ENCODE peak calls at places on chromosomes 16 and 17, in ten cellular contexts. A is right cardiac atrium; Z is fibroblast of lung; C is AG04450; U is breast epithelium; F is CD8-positive, alpha-beta memory T cell; L is ovary; D is right lobe of liver; Y is adipocyte; V is left ventricle myocardium inferior. Q is an unnamed sample.
A peak's percentile ranks its signal among the peaks of the same experiment; 100 is the strongest.

GRCh38 chr16:64455275-64455674 is 666.6 kb downstream of the CDH11 start:
- DNase-seq in A (no peak), Z (peak; percentile 66), C (no peak), U (no peak), F (no peak), L (no peak), D (no peak), Y (peak; percentile 58), V (no peak), Q (no peak)

GRCh38 chr16:67391424-67392300 is 1.6 kb downstream of the TPPP3 start:
- DNase-seq in A (peak; percentile 48), Z (no peak), C (no peak), U (no peak), F (no peak), L (peak; percentile 43), D (no peak), Y (no peak), V (no peak), Q (peak; percentile 41)

GRCh38 chr16:2824626-2825025 is 5.5 kb upstream of the ZG16B start:
- DNase-seq in A (no peak), Z (no peak), C (no peak), U (no peak), F (no peak), L (no peak), D (peak; percentile 30), Y (no peak), V (no peak), Q (no peak)

GRCh38 chr16:24844101-24845030 is 1.4 kb upstream of the SLC5A11 start:
- DNase-seq in A (no peak), Z (no peak), C (no peak), U (no peak), F (no peak), L (no peak), D (no peak), Y (no peak), V (no peak), Q (peak; percentile 18)

GRCh38 chr17:47967607-47968252 is 3.2 kb upstream of the CDK5RAP3 start:
- DNase-seq in A (no peak), Z (peak; percentile 69), C (peak; percentile 38), U (no peak), F (no peak), L (peak; percentile 52), D (no peak), Y (peak; percentile 66), V (no peak), Q (peak; percentile 84)

GRCh38 chr16:4239682-4240175 is 2.2 kb downstream of the SRL start:
- DNase-seq in A (no peak), Z (no peak), C (no peak), U (no peak), F (no peak), L (no peak), D (no peak), Y (no peak), V (no peak), Q (no peak)

GRCh38 chr17:79549111-79549915 is 61.5 kb downstream of the RBFOX3 start:
- DNase-seq in A (no peak), Z (no peak), C (no peak), U (no peak), F (no peak), L (no peak), D (peak; percentile 43), Y (no peak), V (no peak), Q (no peak)

GRCh38 chr17:16988749-16989229 is 16.9 kb upstream of the TNFRSF13B start:
- DNase-seq in A (no peak), Z (no peak), C (no peak), U (peak; percentile 34), F (no peak), L (no peak), D (no peak), Y (no peak), V (no peak), Q (no peak)

GRCh38 chr17:17758443-17758842 is 77.2 kb downstream of the RAI1 start:
- DNase-seq in A (no peak), Z (no peak), C (no peak), U (no peak), F (no peak), L (no peak), D (no peak), Y (no peak), V (no peak), Q (no peak)

GRCh38 chr16:58513874-58514273 is 1.4 kb upstream of the SETD6 start:
- DNase-seq in A (no peak), Z (no peak), C (no peak), U (no peak), F (no peak), L (no peak), D (no peak), Y (peak; percentile 17), V (no peak), Q (no peak)

GRCh38 chr17:74792586-74792985 is 16.4 kb upstream of the NAT9 start:
- DNase-seq in A (no peak), Z (no peak), C (no peak), U (no peak), F (no peak), L (no peak), D (no peak), Y (no peak), V (no peak), Q (no peak)

DNA sequence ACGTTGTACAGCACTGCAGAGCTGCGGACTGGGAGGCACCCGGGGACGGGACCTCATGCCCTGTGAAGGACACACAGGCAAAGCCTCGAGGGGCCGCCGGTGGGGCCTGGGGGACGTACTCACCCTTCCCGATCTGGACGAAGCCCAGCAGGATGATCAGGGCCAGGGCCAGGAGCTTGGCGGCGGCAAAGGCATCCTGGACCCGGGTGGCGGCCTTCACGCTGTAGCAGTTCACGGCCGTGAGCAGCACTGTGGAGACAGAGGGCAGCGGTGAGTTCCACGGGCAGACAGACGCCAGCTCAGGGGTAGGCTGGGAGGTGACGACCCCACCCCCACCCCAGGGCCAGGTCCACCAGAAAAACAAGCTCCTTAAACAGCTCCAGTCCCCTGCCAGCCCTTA is 17.7 kb downstream of the SLC7A5 start:
- DNase-seq in A (peak; percentile 12), Z (no peak), C (no peak), U (no peak), F (no peak), L (peak; percentile 32), D (peak; percentile 66), Y (no peak), V (no peak), Q (peak; percentile 0)
- H3K4me3 ChIP-seq in A (no peak overlapping the region), Z (no peak overlapping the region), C (no peak overlapping the region), U (no peak overlapping the region), F (no peak overlapping the region), L (no peak overlapping the region), D (no peak overlapping the region), Y (no peak overlapping the region), V (no peak overlapping the region), Q (no peak overlapping the region)

GRCh38 chr16:30582611-30583340 is 2.7 kb downstream of the ZNF785 start:
- DNase-seq in A (no peak), Z (no peak), C (no peak), U (no peak), F (no peak), L (peak; percentile 32), D (no peak), Y (no peak), V (no peak), Q (no peak)

GRCh38 chr16:30585400-30586191 is at the start of gene ZNF785:
- DNase-seq in A (peak; percentile 97), Z (peak; percentile 99), C (peak; percentile 96), U (peak; percentile 96), F (peak; percentile 94), L (peak; percentile 96), D (peak; percentile 96), Y (peak; percentile 99), V (peak; percentile 94), Q (peak; percentile 100)

GRCh38 chr16:30585022-30585399 is 486 bp downstream of the ZNF785 start:
- DNase-seq in A (peak; percentile 24), Z (peak; percentile 14), C (no peak), U (no peak), F (no peak), L (no peak), D (no peak), Y (no peak), V (no peak), Q (peak; percentile 53)

GRCh38 chr16:30581462-30581861 is 4.0 kb downstream of the ZNF785 start:
- DNase-seq in A (no peak), Z (no peak), C (no peak), U (no peak), F (no peak), L (peak; percentile 41), D (no peak), Y (no peak), V (no peak), Q (no peak)
- H3K9me3 ChIP-seq in A (no peaks in the 10 kb centered on the region), Z (no peaks in the 10 kb centered on the region), C (peaks cover 5% of the 10 kb centered on the region), U (no peaks in the 10 kb centered on the region), F (no peaks in the 10 kb centered on the region), L (no peaks in the 10 kb centered on the region), D (no peaks in the 10 kb centered on the region), Y (no peaks in the 10 kb centered on the region), V (no peaks in the 10 kb centered on the region), Q (no peaks in the 10 kb centered on the region)

DNA sequence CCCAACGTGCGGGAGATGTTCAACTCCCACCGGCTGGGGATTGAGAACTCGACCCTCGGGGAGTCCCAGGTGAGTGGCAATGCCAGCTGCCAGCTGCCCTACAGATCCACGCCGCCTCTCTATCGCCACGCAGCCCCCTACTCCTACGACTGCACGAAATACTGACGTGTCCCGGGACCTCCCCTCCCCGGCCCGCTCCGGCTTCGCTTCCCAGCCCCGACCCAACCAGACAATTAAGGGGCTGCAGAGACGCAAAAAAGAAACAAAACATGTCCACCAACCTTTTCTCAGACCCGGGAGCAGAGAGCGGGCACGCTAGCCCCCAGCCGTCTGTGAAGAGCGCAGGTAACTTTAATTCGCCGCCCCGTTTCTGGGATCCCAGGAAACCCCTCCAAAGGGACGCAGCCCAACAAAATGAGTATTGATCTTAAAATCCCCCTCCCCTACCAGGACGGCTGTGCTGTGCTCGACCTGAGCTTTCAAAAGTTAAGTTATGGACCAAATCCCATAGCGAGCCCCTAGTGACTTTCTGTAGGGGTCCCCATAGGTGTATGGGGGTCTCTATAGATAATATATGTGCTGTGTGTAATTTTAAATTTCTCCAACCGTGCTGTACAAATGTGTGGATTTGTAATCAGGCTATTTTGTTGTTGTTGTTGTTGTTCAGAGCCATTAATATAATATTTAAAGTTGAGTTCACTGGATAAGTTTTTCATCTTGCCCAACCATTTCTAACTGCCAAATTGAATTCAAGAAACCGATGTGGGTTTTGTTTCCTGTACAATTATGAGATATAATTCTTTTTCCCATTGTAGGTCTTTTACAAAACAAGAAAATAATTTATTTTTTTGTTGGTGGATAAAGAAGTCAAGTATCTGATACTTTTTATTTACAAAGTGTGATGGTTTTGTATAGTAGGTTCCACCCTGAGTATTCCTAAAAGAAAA is 2.3 kb downstream of the FOXC2 start:
- DNase-seq in A (no peak), Z (no peak), C (no peak), U (no peak), F (no peak), L (no peak), D (no peak), Y (peak; percentile 49), V (no peak), Q (no peak)
- H3K27me3 ChIP-seq in A (no peaks in the 10 kb centered on the region), Z (no peaks in the 10 kb centered on the region), C (no peaks in the 10 kb centered on the region), U (peaks cover 3% of the 10 kb centered on the region), F (peaks cover 37% of the 10 kb centered on the region), L (peaks cover 2% of the 10 kb centered on the region), D (peaks cover 28% of the 10 kb centered on the region), Y (peaks cover 3% of the 10 kb centered on the region), V (peaks cover 100% of the 10 kb centered on the region), Q (peaks cover 7% of the 10 kb centered on the region)

DNA sequence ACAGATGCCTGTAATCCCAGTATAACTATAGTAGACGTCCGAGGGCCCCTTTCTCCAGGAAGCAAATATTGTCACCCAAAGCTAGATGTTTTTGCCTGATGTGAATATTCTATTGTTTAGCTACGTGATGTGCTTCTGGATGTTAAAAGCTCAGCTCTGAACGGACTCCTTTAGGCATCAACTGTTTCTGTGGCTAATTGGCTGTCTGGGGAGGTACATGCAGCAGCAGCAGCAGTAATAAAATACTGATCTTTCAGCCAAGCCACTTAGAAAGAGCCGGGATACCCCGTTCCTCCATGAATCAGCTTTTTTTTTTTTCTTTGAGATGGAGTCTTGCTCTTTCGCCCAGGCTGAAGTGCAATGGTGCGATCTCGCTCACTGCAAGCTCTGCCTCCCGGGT is 43.0 kb downstream of the TRARG1 start:
- DNase-seq in A (no peak), Z (no peak), C (no peak), U (no peak), F (no peak), L (no peak), D (no peak), Y (no peak), V (no peak), Q (no peak)
- H3K4me3 ChIP-seq in A (no peak overlapping the region), Z (no peak overlapping the region), C (no peak overlapping the region), U (no peak overlapping the region), F (no peak overlapping the region), L (no peak overlapping the region), D (no peak overlapping the region), Y (no peak overlapping the region), V (no peak overlapping the region), Q (no peak overlapping the region)

Q was measured in MG63.